ENCODE peak calls at places on chromosomes 5 and 9, in ten cellular contexts. One of them, this sample, is unnamed.

GRCh38 chr5:97601651-97602050 is 418.6 kb upstream of the RIOK2 start:
- DNase-seq in H1: no peak
- DNase-seq in transverse colon: no peak
- DNase-seq in Panc1: no peak
- DNase-seq in suprapubic skin: no peak
- DNase-seq in sigmoid colon: no peak
- DNase-seq in upper lobe of left lung: no peak
- DNase-seq in GM12878: no peak
- DNase-seq in HCT116: no peak
- DNase-seq in HepG2: no peak
- DNase-seq in this sample: no peak

GRCh38 chr5:159581502-159582249 is 251.4 kb upstream of the IL12B start:
- DNase-seq in H1: no peak
- DNase-seq in transverse colon: no peak
- DNase-seq in Panc1: peak; percentile 92
- DNase-seq in suprapubic skin: no peak
- DNase-seq in sigmoid colon: no peak
- DNase-seq in upper lobe of left lung: no peak
- DNase-seq in GM12878: no peak
- DNase-seq in HCT116: peak; percentile 94
- DNase-seq in HepG2: no peak
- DNase-seq in this sample: no peak

GRCh38 chr9:72254881-72255545 is 105.8 kb downstream of the GDA start:
- DNase-seq in H1: no peak
- DNase-seq in transverse colon: no peak
- DNase-seq in Panc1: no peak
- DNase-seq in suprapubic skin: no peak
- DNase-seq in sigmoid colon: no peak
- DNase-seq in upper lobe of left lung: no peak
- DNase-seq in GM12878: no peak
- DNase-seq in HCT116: no peak
- DNase-seq in HepG2: no peak
- DNase-seq in this sample: no peak

GRCh38 chr9:94623253-94623652 is 16.1 kb downstream of the FBP1 start:
- DNase-seq in H1: peak; percentile 86
- DNase-seq in transverse colon: peak; percentile 80
- DNase-seq in Panc1: no peak
- DNase-seq in suprapubic skin: no peak
- DNase-seq in sigmoid colon: no peak
- DNase-seq in upper lobe of left lung: no peak
- DNase-seq in GM12878: no peak
- DNase-seq in HCT116: peak; percentile 59
- DNase-seq in HepG2: peak; percentile 85
- DNase-seq in this sample: peak; percentile 62

GRCh38 chr5:78527054-78527884 is 121.3 kb downstream of the LHFPL2 start:
- DNase-seq in H1: no peak
- DNase-seq in transverse colon: peak; percentile 56
- DNase-seq in Panc1: no peak
- DNase-seq in suprapubic skin: no peak
- DNase-seq in sigmoid colon: peak; percentile 92
- DNase-seq in upper lobe of left lung: no peak
- DNase-seq in GM12878: no peak
- DNase-seq in HCT116: no peak
- DNase-seq in HepG2: no peak
- DNase-seq in this sample: no peak

GRCh38 chr9:124214116-124214515 is 43.6 kb upstream of the NEK6 start:
- DNase-seq in H1: no peak
- DNase-seq in transverse colon: no peak
- DNase-seq in Panc1: no peak
- DNase-seq in suprapubic skin: no peak
- DNase-seq in sigmoid colon: peak; percentile 17
- DNase-seq in upper lobe of left lung: no peak
- DNase-seq in GM12878: no peak
- DNase-seq in HCT116: no peak
- DNase-seq in HepG2: no peak
- DNase-seq in this sample: peak; percentile 28

GRCh38 chr9:71243951-71244350 is 122.5 kb upstream of the TRPM3 start:
- DNase-seq in H1: no peak
- DNase-seq in transverse colon: no peak
- DNase-seq in Panc1: no peak
- DNase-seq in suprapubic skin: no peak
- DNase-seq in sigmoid colon: no peak
- DNase-seq in upper lobe of left lung: no peak
- DNase-seq in GM12878: no peak
- DNase-seq in HCT116: no peak
- DNase-seq in HepG2: no peak
- DNase-seq in this sample: no peak

GRCh38 chr5:125485003-125485641 is 738.7 kb upstream of the ZNF608 start:
- DNase-seq in H1: no peak
- DNase-seq in transverse colon: peak; percentile 44
- DNase-seq in Panc1: peak; percentile 90
- DNase-seq in suprapubic skin: no peak
- DNase-seq in sigmoid colon: peak; percentile 88
- DNase-seq in upper lobe of left lung: no peak
- DNase-seq in GM12878: no peak
- DNase-seq in HCT116: peak; percentile 81
- DNase-seq in HepG2: no peak
- DNase-seq in this sample: peak; percentile 61

GRCh38 chr5:38719916-38720315 is 125.9 kb upstream of the OSMR start:
- DNase-seq in H1: no peak
- DNase-seq in transverse colon: no peak
- DNase-seq in Panc1: no peak
- DNase-seq in suprapubic skin: no peak
- DNase-seq in sigmoid colon: no peak
- DNase-seq in upper lobe of left lung: no peak
- DNase-seq in GM12878: no peak
- DNase-seq in HCT116: no peak
- DNase-seq in HepG2: no peak
- DNase-seq in this sample: no peak

GRCh38 chr5:74209566-74209965 is 431.0 kb downstream of the ENC1 start:
- DNase-seq in H1: no peak
- DNase-seq in transverse colon: no peak
- DNase-seq in Panc1: no peak
- DNase-seq in suprapubic skin: no peak
- DNase-seq in sigmoid colon: no peak
- DNase-seq in upper lobe of left lung: no peak
- DNase-seq in GM12878: no peak
- DNase-seq in HCT116: no peak
- DNase-seq in HepG2: no peak
- DNase-seq in this sample: no peak

GRCh38 chr5:98907951-98908350 is 20.9 kb downstream of the CHD1 start:
- DNase-seq in H1: no peak
- DNase-seq in transverse colon: no peak
- DNase-seq in Panc1: no peak
- DNase-seq in suprapubic skin: no peak
- DNase-seq in sigmoid colon: no peak
- DNase-seq in upper lobe of left lung: no peak
- DNase-seq in GM12878: no peak
- DNase-seq in HCT116: no peak
- DNase-seq in HepG2: no peak
- DNase-seq in this sample: no peak

GRCh38 chr9:99092643-99093491 is 12.0 kb upstream of the TGFBR1 start:
- DNase-seq in H1: no peak
- DNase-seq in transverse colon: no peak
- DNase-seq in Panc1: no peak
- DNase-seq in suprapubic skin: no peak
- DNase-seq in sigmoid colon: no peak
- DNase-seq in upper lobe of left lung: no peak
- DNase-seq in GM12878: no peak
- DNase-seq in HCT116: no peak
- DNase-seq in HepG2: no peak
- DNase-seq in this sample: no peak

GRCh38 chr9:81455417-81455816 is 233.9 kb downstream of the TLE1 start:
- DNase-seq in H1: no peak
- DNase-seq in transverse colon: no peak
- DNase-seq in Panc1: no peak
- DNase-seq in suprapubic skin: no peak
- DNase-seq in sigmoid colon: no peak
- DNase-seq in upper lobe of left lung: no peak
- DNase-seq in GM12878: no peak
- DNase-seq in HCT116: no peak
- DNase-seq in HepG2: no peak
- DNase-seq in this sample: no peak

GRCh38 chr5:155655569-155655968 is 642.0 kb downstream of the KIF4B start:
- DNase-seq in H1: no peak
- DNase-seq in transverse colon: no peak
- DNase-seq in Panc1: no peak
- DNase-seq in suprapubic skin: no peak
- DNase-seq in sigmoid colon: no peak
- DNase-seq in upper lobe of left lung: no peak
- DNase-seq in GM12878: no peak
- DNase-seq in HCT116: no peak
- DNase-seq in HepG2: no peak
- DNase-seq in this sample: no peak

GRCh38 chr5:119302449-119302848 is 53.4 kb upstream of the TNFAIP8 start:
- DNase-seq in H1: no peak
- DNase-seq in transverse colon: no peak
- DNase-seq in Panc1: no peak
- DNase-seq in suprapubic skin: no peak
- DNase-seq in sigmoid colon: no peak
- DNase-seq in upper lobe of left lung: no peak
- DNase-seq in GM12878: no peak
- DNase-seq in HCT116: no peak
- DNase-seq in HepG2: no peak
- DNase-seq in this sample: no peak

GRCh38 chr5:110879675-110880074 is 140.9 kb downstream of the SLC25A46 start:
- DNase-seq in H1: no peak
- DNase-seq in transverse colon: no peak
- DNase-seq in Panc1: no peak
- DNase-seq in suprapubic skin: no peak
- DNase-seq in sigmoid colon: no peak
- DNase-seq in upper lobe of left lung: no peak
- DNase-seq in GM12878: no peak
- DNase-seq in HCT116: no peak
- DNase-seq in HepG2: no peak
- DNase-seq in this sample: no peak

GRCh38 chr5:121949885-121950284 is 11.9 kb upstream of the SRFBP1 start:
- DNase-seq in H1: no peak
- DNase-seq in transverse colon: peak; percentile 21
- DNase-seq in Panc1: no peak
- DNase-seq in suprapubic skin: no peak
- DNase-seq in sigmoid colon: no peak
- DNase-seq in upper lobe of left lung: no peak
- DNase-seq in GM12878: no peak
- DNase-seq in HCT116: peak; percentile 29
- DNase-seq in HepG2: peak; percentile 34
- DNase-seq in this sample: no peak

GRCh38 chr5:93151896-93152295 is 429.1 kb downstream of the NR2F1-AS1 start:
- DNase-seq in H1: no peak
- DNase-seq in transverse colon: no peak
- DNase-seq in Panc1: no peak
- DNase-seq in suprapubic skin: no peak
- DNase-seq in sigmoid colon: no peak
- DNase-seq in upper lobe of left lung: no peak
- DNase-seq in GM12878: no peak
- DNase-seq in HCT116: no peak
- DNase-seq in HepG2: no peak
- DNase-seq in this sample: no peak

GRCh38 chr5:36066001-36066539 is 612 bp downstream of the UGT3A2 start:
- DNase-seq in H1: no peak
- DNase-seq in transverse colon: no peak
- DNase-seq in Panc1: no peak
- DNase-seq in suprapubic skin: no peak
- DNase-seq in sigmoid colon: no peak
- DNase-seq in upper lobe of left lung: no peak
- DNase-seq in GM12878: no peak
- DNase-seq in HCT116: no peak
- DNase-seq in HepG2: no peak
- DNase-seq in this sample: no peak
- H3K4me3 ChIP-seq in H1: peak overlapping the region; percentile 75
- H3K4me3 ChIP-seq in transverse colon: no peak overlapping the region
- H3K4me3 ChIP-seq in Panc1: peak overlapping the region; percentile 12
- H3K4me3 ChIP-seq in suprapubic skin: no peak overlapping the region
- H3K4me3 ChIP-seq in sigmoid colon: no peak overlapping the region
- H3K4me3 ChIP-seq in upper lobe of left lung: no peak overlapping the region
- H3K4me3 ChIP-seq in GM12878: no peak overlapping the region
- H3K4me3 ChIP-seq in HCT116: no peak overlapping the region
- H3K4me3 ChIP-seq in HepG2: no peak overlapping the region
- H3K4me3 ChIP-seq in this sample: peak overlapping the region; percentile 7

GRCh38 chr5:107269256-107269655 is 401.5 kb downstream of the EFNA5 start:
- DNase-seq in H1: no peak
- DNase-seq in transverse colon: no peak
- DNase-seq in Panc1: no peak
- DNase-seq in suprapubic skin: no peak
- DNase-seq in sigmoid colon: no peak
- DNase-seq in upper lobe of left lung: no peak
- DNase-seq in GM12878: no peak
- DNase-seq in HCT116: no peak
- DNase-seq in HepG2: no peak
- DNase-seq in this sample: no peak
- TF ChIP-seq POLR2AphosphoS5 in H1: no peak
- TF ChIP-seq POLR2AphosphoS5 in transverse colon: no peak
- TF ChIP-seq POLR2AphosphoS5 in Panc1: no peak
- TF ChIP-seq POLR2AphosphoS5 in suprapubic skin: no peak
- TF ChIP-seq POLR2AphosphoS5 in sigmoid colon: no peak
- TF ChIP-seq POLR2AphosphoS5 in upper lobe of left lung: no peak
- TF ChIP-seq POLR2AphosphoS5 in GM12878: no peak
- TF ChIP-seq POLR2AphosphoS5 in HCT116: no peak
- TF ChIP-seq POLR2AphosphoS5 in HepG2: no peak
- TF ChIP-seq POLR2AphosphoS5 in this sample: no peak

DNA sequence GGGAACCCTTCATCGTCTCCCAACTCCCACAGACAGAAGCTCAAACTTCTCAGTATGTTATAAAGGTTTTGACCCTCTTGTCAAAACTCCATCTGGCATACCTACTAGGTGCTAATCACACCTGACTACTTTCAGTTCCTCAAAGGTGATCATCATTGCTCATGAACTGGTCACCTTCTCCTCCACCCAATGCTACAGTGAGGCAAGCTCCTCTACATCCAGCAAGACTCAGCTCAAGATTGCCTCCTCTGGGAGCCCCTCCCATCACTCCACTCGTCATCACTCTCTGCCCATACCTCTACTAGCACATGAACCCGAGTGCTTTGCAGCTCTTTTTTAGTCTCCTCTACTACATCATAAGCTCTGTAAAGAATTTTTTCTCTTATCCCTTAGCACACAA is 102.4 kb downstream of the LPAR1 start:
- DNase-seq in H1: no peak
- DNase-seq in transverse colon: no peak
- DNase-seq in Panc1: no peak
- DNase-seq in suprapubic skin: no peak
- DNase-seq in sigmoid colon: no peak
- DNase-seq in upper lobe of left lung: no peak
- DNase-seq in GM12878: no peak
- DNase-seq in HCT116: no peak
- DNase-seq in HepG2: no peak
- DNase-seq in this sample: no peak
- H3K4me1 ChIP-seq in H1: no peaks in the 10 kb centered on the region
- H3K4me1 ChIP-seq in transverse colon: peaks cover 21% of the 10 kb centered on the region
- H3K4me1 ChIP-seq in Panc1: no peaks in the 10 kb centered on the region
- H3K4me1 ChIP-seq in suprapubic skin: peaks cover 11% of the 10 kb centered on the region
- H3K4me1 ChIP-seq in sigmoid colon: no peaks in the 10 kb centered on the region
- H3K4me1 ChIP-seq in upper lobe of left lung: no peaks in the 10 kb centered on the region
- H3K4me1 ChIP-seq in GM12878: peaks cover 10% of the 10 kb centered on the region
- H3K4me1 ChIP-seq in HCT116: no peaks in the 10 kb centered on the region
- H3K4me1 ChIP-seq in HepG2: no peaks in the 10 kb centered on the region
- H3K4me1 ChIP-seq in this sample: no peaks in the 10 kb centered on the region

DNA sequence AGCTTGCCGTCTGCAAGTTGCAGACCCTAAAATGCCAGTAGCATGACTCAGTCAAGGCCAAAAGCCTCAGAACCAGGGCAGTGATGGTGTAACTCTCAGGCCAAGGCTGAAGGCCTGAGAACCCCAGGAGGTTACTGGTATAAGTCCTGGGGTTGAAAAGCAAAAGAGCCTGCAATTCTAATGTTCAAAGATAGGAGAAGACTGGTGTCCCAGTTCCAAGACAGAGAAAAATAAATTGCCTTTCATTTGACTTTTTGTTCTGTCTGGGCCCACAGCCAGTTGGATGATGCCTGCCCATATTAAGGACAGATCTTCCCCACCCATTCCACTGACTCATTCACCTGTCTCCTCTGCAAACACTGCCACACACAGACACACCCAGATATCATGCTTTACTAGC is 673.2 kb downstream of the CDH18 start:
- DNase-seq in H1: no peak
- DNase-seq in transverse colon: no peak
- DNase-seq in Panc1: no peak
- DNase-seq in suprapubic skin: no peak
- DNase-seq in sigmoid colon: no peak
- DNase-seq in upper lobe of left lung: no peak
- DNase-seq in GM12878: no peak
- DNase-seq in HCT116: no peak
- DNase-seq in HepG2: no peak
- DNase-seq in this sample: no peak
- H3K4me3 ChIP-seq in H1: no peak overlapping the region
- H3K4me3 ChIP-seq in transverse colon: no peak overlapping the region
- H3K4me3 ChIP-seq in Panc1: no peak overlapping the region
- H3K4me3 ChIP-seq in suprapubic skin: no peak overlapping the region
- H3K4me3 ChIP-seq in sigmoid colon: no peak overlapping the region
- H3K4me3 ChIP-seq in upper lobe of left lung: no peak overlapping the region
- H3K4me3 ChIP-seq in GM12878: no peak overlapping the region
- H3K4me3 ChIP-seq in HCT116: no peak overlapping the region
- H3K4me3 ChIP-seq in HepG2: no peak overlapping the region
- H3K4me3 ChIP-seq in this sample: no peak overlapping the region

This sample was measured in breast epithelium.